ENCODE peak calls at places on chromosomes 13 and 19, in eight cellular contexts. One of them, this sample, is unnamed. For H3K4me1, the result is how much of the 10 kb centered on the place peaks cover.

GRCh38 chr13:27455331-27455855 is 5.0 kb upstream of the MTIF3 start:
- DNase-seq in body of pancreas: no peak
- DNase-seq in PC-9: no peak
- DNase-seq in astrocyte: no peak
- DNase-seq in tibial nerve: no peak
- DNase-seq in aorta: no peak
- DNase-seq in GM23248: peak
- DNase-seq in ovary: no peak
- DNase-seq in this sample: no peak

GRCh38 chr19:38001158-38001781 is 94.3 kb downstream of the SIPA1L3 start:
- DNase-seq in body of pancreas: no peak
- DNase-seq in GM23248: no peak
- DNase-seq in tibial nerve: no peak
- DNase-seq in ovary: no peak
- DNase-seq in aorta: no peak
- DNase-seq in PC-9: no peak
- DNase-seq in astrocyte: no peak
- DNase-seq in this sample: no peak

GRCh38 chr19:33434886-33435705 is 61.6 kb downstream of the CEBPG start:
- DNase-seq in tibial nerve: no peak
- DNase-seq in aorta: peak
- DNase-seq in body of pancreas: no peak
- DNase-seq in ovary: no peak
- DNase-seq in astrocyte: peak
- DNase-seq in GM23248: peak
- DNase-seq in PC-9: no peak
- DNase-seq in this sample: no peak

GRCh38 chr19:30701178-30701577 is 329.0 kb downstream of the ZNF536 start:
- DNase-seq in aorta: no peak
- DNase-seq in body of pancreas: no peak
- DNase-seq in astrocyte: no peak
- DNase-seq in GM23248: no peak
- DNase-seq in ovary: no peak
- DNase-seq in tibial nerve: no peak
- DNase-seq in PC-9: no peak
- DNase-seq in this sample: no peak

GRCh38 chr19:3576696-3577443 is 4.1 kb downstream of the HMG20B start:
- DNase-seq in tibial nerve: no peak
- DNase-seq in aorta: peak
- DNase-seq in body of pancreas: no peak
- DNase-seq in ovary: peak
- DNase-seq in PC-9: no peak
- DNase-seq in GM23248: peak
- DNase-seq in astrocyte: peak
- DNase-seq in this sample: no peak

GRCh38 chr19:43594081-43594697 is 1.7 kb downstream of the IRGQ start:
- DNase-seq in PC-9: no peak
- DNase-seq in aorta: no peak
- DNase-seq in GM23248: no peak
- DNase-seq in astrocyte: no peak
- DNase-seq in body of pancreas: no peak
- DNase-seq in ovary: peak
- DNase-seq in tibial nerve: no peak
- DNase-seq in this sample: no peak

GRCh38 chr13:64684685-64685431 is 2545.3 kb downstream of the PCDH9 start:
- DNase-seq in tibial nerve: no peak
- DNase-seq in astrocyte: peak
- DNase-seq in GM23248: peak
- DNase-seq in ovary: no peak
- DNase-seq in aorta: no peak
- DNase-seq in PC-9: no peak
- DNase-seq in body of pancreas: no peak
- DNase-seq in this sample: no peak

GRCh38 chr19:3852614-3853254 is 16.1 kb downstream of the ZFR2 start:
- DNase-seq in aorta: no peak
- DNase-seq in astrocyte: peak
- DNase-seq in tibial nerve: no peak
- DNase-seq in body of pancreas: no peak
- DNase-seq in GM23248: peak
- DNase-seq in PC-9: peak
- DNase-seq in ovary: no peak
- DNase-seq in this sample: no peak

GRCh38 chr13:99214232-99214631 is 13.6 kb downstream of the UBAC2 start:
- DNase-seq in ovary: no peak
- DNase-seq in body of pancreas: no peak
- DNase-seq in PC-9: peak
- DNase-seq in aorta: no peak
- DNase-seq in astrocyte: no peak
- DNase-seq in GM23248: no peak
- DNase-seq in tibial nerve: no peak
- DNase-seq in this sample: no peak

GRCh38 chr13:84574851-84575250 is 692.6 kb upstream of the SLITRK1 start:
- DNase-seq in GM23248: peak
- DNase-seq in PC-9: no peak
- DNase-seq in aorta: no peak
- DNase-seq in tibial nerve: no peak
- DNase-seq in ovary: no peak
- DNase-seq in body of pancreas: no peak
- DNase-seq in astrocyte: peak
- DNase-seq in this sample: no peak

GRCh38 chr13:74889321-74889720 is 592.6 kb downstream of the TBC1D4 start:
- DNase-seq in GM23248: no peak
- DNase-seq in PC-9: no peak
- DNase-seq in body of pancreas: no peak
- DNase-seq in aorta: no peak
- DNase-seq in astrocyte: no peak
- DNase-seq in ovary: no peak
- DNase-seq in tibial nerve: no peak
- DNase-seq in this sample: no peak

GRCh38 chr19:39449116-39449797 is 3.9 kb downstream of the SUPT5H start:
- DNase-seq in ovary: no peak
- DNase-seq in PC-9: no peak
- DNase-seq in aorta: no peak
- DNase-seq in GM23248: no peak
- DNase-seq in astrocyte: no peak
- DNase-seq in body of pancreas: no peak
- DNase-seq in tibial nerve: no peak
- DNase-seq in this sample: no peak

GRCh38 chr13:51729853-51730553 is 74.0 kb downstream of the DHRS12 start:
- DNase-seq in body of pancreas: no peak
- DNase-seq in tibial nerve: no peak
- DNase-seq in ovary: peak
- DNase-seq in astrocyte: peak
- DNase-seq in aorta: peak
- DNase-seq in PC-9: peak
- DNase-seq in GM23248: peak
- DNase-seq in this sample: no peak

GRCh38 chr19:45320997-45321775 is 1.5 kb downstream of the CKM start:
- DNase-seq in GM23248: no peak
- DNase-seq in tibial nerve: no peak
- DNase-seq in PC-9: no peak
- DNase-seq in astrocyte: no peak
- DNase-seq in ovary: no peak
- DNase-seq in aorta: no peak
- DNase-seq in body of pancreas: no peak
- DNase-seq in this sample: no peak
- H3K4me3 ChIP-seq in GM23248: no peak
- H3K4me3 ChIP-seq in tibial nerve: no peak
- H3K4me3 ChIP-seq in PC-9: no peak
- H3K4me3 ChIP-seq in astrocyte: no peak
- H3K4me3 ChIP-seq in ovary: no peak
- H3K4me3 ChIP-seq in aorta: no peak
- H3K4me3 ChIP-seq in body of pancreas: no peak
- H3K4me3 ChIP-seq in this sample: no peak

GRCh38 chr19:47499371-47499770 is 15.4 kb upstream of the KPTN start:
- DNase-seq in astrocyte: no peak
- DNase-seq in aorta: no peak
- DNase-seq in body of pancreas: no peak
- DNase-seq in GM23248: no peak
- DNase-seq in PC-9: no peak
- DNase-seq in tibial nerve: no peak
- DNase-seq in ovary: no peak
- DNase-seq in this sample: no peak

GRCh38 chr19:47497073-47497766 is 13.2 kb upstream of the KPTN start:
- DNase-seq in PC-9: no peak
- DNase-seq in GM23248: no peak
- DNase-seq in tibial nerve: no peak
- DNase-seq in ovary: no peak
- DNase-seq in astrocyte: no peak
- DNase-seq in body of pancreas: no peak
- DNase-seq in aorta: no peak
- DNase-seq in this sample: no peak

GRCh38 chr19:47498561-47498960 is 14.5 kb upstream of the KPTN start:
- DNase-seq in GM23248: no peak
- DNase-seq in astrocyte: no peak
- DNase-seq in PC-9: no peak
- DNase-seq in body of pancreas: no peak
- DNase-seq in tibial nerve: no peak
- DNase-seq in aorta: no peak
- DNase-seq in ovary: no peak
- DNase-seq in this sample: no peak

GRCh38 chr19:47497821-47498520 is 14.0 kb upstream of the KPTN start:
- DNase-seq in body of pancreas: no peak
- DNase-seq in aorta: no peak
- DNase-seq in GM23248: no peak
- DNase-seq in PC-9: no peak
- DNase-seq in tibial nerve: no peak
- DNase-seq in ovary: no peak
- DNase-seq in astrocyte: no peak
- DNase-seq in this sample: no peak

DNA sequence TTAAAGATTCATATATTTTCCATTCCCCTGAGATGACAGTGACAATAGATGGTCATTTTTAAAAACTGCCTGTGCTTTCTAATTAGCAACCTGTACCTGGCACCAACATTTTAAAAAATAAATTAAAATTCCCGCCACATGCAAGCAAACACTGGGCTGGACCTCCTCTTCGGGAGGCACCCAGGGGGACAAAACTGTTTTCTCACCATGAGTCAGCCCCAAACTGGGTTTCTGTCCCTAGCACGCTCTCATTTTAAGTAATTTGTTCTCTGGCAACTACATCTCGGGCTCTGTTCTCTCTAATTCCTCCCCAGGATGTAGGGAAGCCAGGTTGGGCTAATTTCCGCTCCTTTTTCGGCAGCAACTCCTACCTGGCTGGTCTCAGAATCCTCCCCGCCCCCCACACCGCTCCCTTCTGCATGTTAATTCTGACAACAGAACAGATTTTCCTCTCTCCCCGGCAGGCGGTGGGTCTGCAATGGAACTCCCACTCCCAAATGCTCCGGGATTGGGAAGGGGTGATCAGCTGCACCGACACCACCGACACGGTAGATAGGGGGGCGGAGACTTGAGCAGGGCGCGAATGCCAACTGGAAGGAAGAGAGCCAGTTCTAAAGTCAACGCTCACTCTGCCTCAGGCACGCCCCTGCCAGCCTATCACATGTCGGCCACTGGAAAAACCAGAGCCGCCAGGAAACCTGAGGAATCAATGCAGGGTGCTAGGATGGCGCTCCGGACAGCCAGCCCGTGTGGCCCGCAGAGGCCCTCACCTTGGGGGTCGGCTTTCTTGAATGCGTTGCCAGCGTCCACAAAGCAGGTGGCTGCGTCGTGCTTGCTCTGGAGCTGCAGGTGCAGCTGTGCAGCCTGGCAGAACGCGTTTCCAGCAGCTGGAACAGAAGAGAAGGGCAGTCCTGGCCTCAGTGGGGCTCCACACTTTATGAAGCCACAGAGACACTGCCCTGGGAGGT is 14.7 kb downstream of the NAPA start:
- DNase-seq in aorta: no peak
- DNase-seq in tibial nerve: no peak
- DNase-seq in ovary: no peak
- DNase-seq in GM23248: no peak
- DNase-seq in body of pancreas: no peak
- DNase-seq in PC-9: no peak
- DNase-seq in astrocyte: no peak
- DNase-seq in this sample: no peak
- H3K4me1 ChIP-seq in aorta: under half
- H3K4me1 ChIP-seq in tibial nerve: under half
- H3K4me1 ChIP-seq in ovary: under half
- H3K4me1 ChIP-seq in GM23248: under half
- H3K4me1 ChIP-seq in body of pancreas: under half
- H3K4me1 ChIP-seq in PC-9: under half
- H3K4me1 ChIP-seq in astrocyte: under half
- H3K4me1 ChIP-seq in this sample: under half

DNA sequence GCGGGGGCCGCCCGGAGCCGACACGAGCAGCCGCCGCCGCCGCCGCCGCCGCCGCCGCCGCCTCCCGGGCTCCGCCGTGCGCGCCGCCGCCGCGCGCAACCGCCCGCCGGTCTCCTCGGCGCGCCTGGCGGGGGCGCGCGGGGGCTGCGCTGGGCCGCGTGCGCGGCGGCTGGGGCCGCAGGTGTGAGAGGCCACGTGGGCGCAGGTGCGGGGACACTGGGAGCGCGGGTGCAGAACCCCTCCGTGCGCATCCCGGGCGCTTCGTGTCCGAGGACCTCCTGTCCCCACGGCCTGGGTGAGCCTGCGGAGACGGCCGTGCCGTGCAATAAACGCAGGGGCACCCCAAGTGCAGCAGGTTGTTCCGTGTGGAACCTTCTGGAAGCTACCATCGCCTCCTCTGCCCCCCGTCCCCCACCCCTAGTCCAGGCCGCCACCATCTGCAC is at the start of gene LINGO3:
- DNase-seq in tibial nerve: no peak
- DNase-seq in ovary: no peak
- DNase-seq in body of pancreas: no peak
- DNase-seq in aorta: no peak
- DNase-seq in PC-9: no peak
- DNase-seq in GM23248: peak
- DNase-seq in astrocyte: no peak
- DNase-seq in this sample: no peak
- H3K4me3 ChIP-seq in tibial nerve: no peak
- H3K4me3 ChIP-seq in ovary: no peak
- H3K4me3 ChIP-seq in body of pancreas: no peak
- H3K4me3 ChIP-seq in aorta: no peak
- H3K4me3 ChIP-seq in PC-9: no peak
- H3K4me3 ChIP-seq in GM23248: peak
- H3K4me3 ChIP-seq in astrocyte: no peak
- H3K4me3 ChIP-seq in this sample: no peak

DNA sequence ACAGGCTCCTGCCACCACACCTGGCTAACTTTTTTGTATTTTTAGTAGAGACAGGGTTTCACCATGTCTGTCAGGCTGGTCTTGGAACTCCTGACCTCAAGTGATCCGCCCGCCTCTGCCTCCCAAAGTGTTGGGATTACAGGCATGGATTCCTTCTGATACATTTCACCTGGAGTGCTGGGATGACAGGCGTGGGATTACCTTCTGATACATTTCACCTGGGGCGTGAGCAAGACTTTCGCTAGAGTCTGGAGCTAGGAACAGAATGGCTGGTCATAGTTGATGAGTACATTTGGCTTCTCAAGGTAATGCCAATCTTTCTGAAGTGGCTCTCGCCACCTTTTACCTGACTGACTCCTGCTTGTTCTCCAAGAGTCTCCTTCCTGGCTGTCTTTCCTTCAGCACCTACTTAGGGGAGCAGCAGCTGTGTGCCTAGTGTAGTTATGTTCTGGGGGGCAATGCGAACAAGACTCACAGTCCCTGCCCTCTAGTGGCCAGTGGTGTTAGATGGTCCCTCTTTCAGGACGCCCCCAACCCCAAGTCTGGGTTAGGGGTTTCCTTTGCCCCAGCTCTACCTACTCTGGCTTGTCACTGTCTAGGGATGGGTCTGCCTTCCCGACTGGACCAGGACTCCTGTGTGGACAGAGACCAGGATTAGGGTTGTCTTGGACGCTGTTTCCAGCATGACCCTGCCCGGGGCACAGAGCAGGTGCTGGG is 19.3 kb downstream of the PPP1R37 start:
- DNase-seq in PC-9: no peak
- DNase-seq in astrocyte: no peak
- DNase-seq in GM23248: no peak
- DNase-seq in body of pancreas: no peak
- DNase-seq in ovary: no peak
- DNase-seq in tibial nerve: no peak
- DNase-seq in aorta: no peak
- DNase-seq in this sample: no peak
- H3K4me1 ChIP-seq in PC-9: under half
- H3K4me1 ChIP-seq in astrocyte: under half
- H3K4me1 ChIP-seq in GM23248: under half
- H3K4me1 ChIP-seq in body of pancreas: under half
- H3K4me1 ChIP-seq in ovary: under half
- H3K4me1 ChIP-seq in tibial nerve: under half
- H3K4me1 ChIP-seq in aorta: under half
- H3K4me1 ChIP-seq in this sample: under half

This sample was measured in testis.